ENCODE peak calls at places on chromosomes 5 and 9, in nine cellular contexts. S, Z, G, V, M, L, P, N and K are unnamed samples.

GRCh38 chr5:91240175-91240574 is 142.9 kb downstream of the ARRDC3 start:
- DNase-seq in G (no peak), L (no peak), S (no peak), N (no peak), V (no peak), Z (no peak), P (no peak), M (no peak), K (no peak)

GRCh38 chr5:167511-167910 is 23.8 kb upstream of the LRRC14B start:
- DNase-seq in M (no peak), S (no peak), N (no peak), P (no peak), V (peak), L (no peak), G (no peak), Z (no peak), K (no peak)

GRCh38 chr5:150672237-150672883 is 11.3 kb downstream of the MYOZ3 start:
- DNase-seq in G (peak), Z (no peak), V (peak), L (no peak), N (no peak), M (peak), P (peak), S (peak), K (peak)

GRCh38 chr9:124583134-124583533 is 75.9 kb upstream of the NR5A1 start:
- DNase-seq in S (no peak), L (no peak), V (no peak), P (no peak), M (no peak), G (no peak), N (no peak), Z (no peak), K (no peak)

GRCh38 chr5:126801992-126802294 is 25.0 kb downstream of the LMNB1 start:
- DNase-seq in P (no peak), L (no peak), M (peak), V (no peak), N (no peak), S (no peak), Z (peak), G (no peak), K (no peak)

GRCh38 chr5:137666109-137666850 is 69.6 kb downstream of the KLHL3 start:
- DNase-seq in P (no peak), Z (peak), M (peak), N (no peak), S (no peak), V (no peak), G (peak), L (no peak), K (peak)

GRCh38 chr9:14515564-14516198 is 177.6 kb downstream of the ZDHHC21 start:
- DNase-seq in L (no peak), S (no peak), N (no peak), G (no peak), P (no peak), M (no peak), V (no peak), Z (no peak), K (no peak)

GRCh38 chr5:127838661-127839060 is 135.5 kb downstream of the CCDC192 start:
- DNase-seq in Z (no peak), M (peak), L (no peak), P (no peak), V (no peak), G (no peak), N (no peak), S (no peak), K (peak)

GRCh38 chr9:35604578-35605335 is at the start of gene TESK1:
- DNase-seq in S (peak), P (peak), L (no peak), N (peak), G (peak), M (peak), V (peak), Z (peak), K (peak)

GRCh38 chr5:160507181-160507811 is 85.6 kb downstream of the PTTG1 start:
- DNase-seq in G (no peak), Z (peak), L (no peak), S (no peak), P (no peak), M (peak), V (no peak), N (no peak), K (peak)

GRCh38 chr9:77512876-77513275 is 135.2 kb downstream of the GNA14 start:
- DNase-seq in Z (no peak), V (no peak), L (no peak), N (no peak), M (peak), G (no peak), P (no peak), S (no peak), K (no peak)

GRCh38 chr9:130186839-130187522 is 14.8 kb downstream of the NCS1 start:
- DNase-seq in N (no peak), M (peak), L (no peak), Z (peak), S (no peak), G (no peak), P (no peak), V (no peak), K (peak)

GRCh38 chr5:142168365-142168764 is 59.8 kb downstream of the NDFIP1 start:
- DNase-seq in Z (no peak), L (no peak), G (no peak), V (no peak), N (no peak), M (no peak), S (no peak), P (no peak), K (no peak)

GRCh38 chr5:140038373-140038957 is 4.6 kb downstream of the NRG2 start:
- DNase-seq in N (no peak), V (no peak), L (no peak), P (no peak), M (peak), G (no peak), S (no peak), Z (peak), K (no peak)